ENCODE peak calls at places on chromosomes 4 and X, in four cellular contexts. One of them, this sample, is unnamed.

GRCh38 chr4:60938181-60938580 is 261.9 kb upstream of the ADGRL3 start:
- DNase-seq in stimulated activated CD8-positive, alpha-beta memory T cell treated with anti-CD3 and anti-CD28 coated beads, Interleukin-4, amount 100 ng/mL, for 48 hours: no peak
- DNase-seq in lower lobe of right lung: no peak
- DNase-seq in RWPE1: no peak
- DNase-seq in this sample: no peak

GRCh38 chr4:159498371-159499115 is 395.7 kb downstream of the RAPGEF2 start:
- DNase-seq in RWPE1: no peak
- DNase-seq in lower lobe of right lung: no peak
- DNase-seq in stimulated activated CD8-positive, alpha-beta memory T cell treated with anti-CD3 and anti-CD28 coated beads, Interleukin-4, amount 100 ng/mL, for 48 hours: no peak
- DNase-seq in this sample: no peak

GRCh38 chrX:3204606-3205005 is 141.8 kb downstream of the MXRA5 start:
- DNase-seq in lower lobe of right lung: no peak
- DNase-seq in stimulated activated CD8-positive, alpha-beta memory T cell treated with anti-CD3 and anti-CD28 coated beads, Interleukin-4, amount 100 ng/mL, for 48 hours: no peak
- DNase-seq in RWPE1: no peak
- DNase-seq in this sample: peak; percentile 44

GRCh38 chrX:55452825-55453124 is 848 bp downstream of the MAGEH1 start:
- DNase-seq in lower lobe of right lung: no peak
- DNase-seq in stimulated activated CD8-positive, alpha-beta memory T cell treated with anti-CD3 and anti-CD28 coated beads, Interleukin-4, amount 100 ng/mL, for 48 hours: no peak
- DNase-seq in RWPE1: no peak
- DNase-seq in this sample: no peak

GRCh38 chr4:152138451-152138850 is 377.6 kb upstream of the GATB start:
- DNase-seq in lower lobe of right lung: no peak
- DNase-seq in stimulated activated CD8-positive, alpha-beta memory T cell treated with anti-CD3 and anti-CD28 coated beads, Interleukin-4, amount 100 ng/mL, for 48 hours: no peak
- DNase-seq in RWPE1: no peak
- DNase-seq in this sample: no peak

GRCh38 chr4:151957163-151957562 is 196.4 kb upstream of the GATB start:
- DNase-seq in lower lobe of right lung: no peak
- DNase-seq in stimulated activated CD8-positive, alpha-beta memory T cell treated with anti-CD3 and anti-CD28 coated beads, Interleukin-4, amount 100 ng/mL, for 48 hours: no peak
- DNase-seq in RWPE1: no peak
- DNase-seq in this sample: no peak

GRCh38 chrX:66731398-66731797 is 92.5 kb upstream of the EDA2R start:
- DNase-seq in lower lobe of right lung: no peak
- DNase-seq in RWPE1: no peak
- DNase-seq in stimulated activated CD8-positive, alpha-beta memory T cell treated with anti-CD3 and anti-CD28 coated beads, Interleukin-4, amount 100 ng/mL, for 48 hours: no peak
- DNase-seq in this sample: no peak

GRCh38 chrX:67604979-67605703 is 61.3 kb downstream of the AR start:
- DNase-seq in stimulated activated CD8-positive, alpha-beta memory T cell treated with anti-CD3 and anti-CD28 coated beads, Interleukin-4, amount 100 ng/mL, for 48 hours: no peak
- DNase-seq in RWPE1: no peak
- DNase-seq in lower lobe of right lung: no peak
- DNase-seq in this sample: no peak

GRCh38 chr4:3791910-3792542 is 25.8 kb downstream of the ADRA2C start:
- DNase-seq in stimulated activated CD8-positive, alpha-beta memory T cell treated with anti-CD3 and anti-CD28 coated beads, Interleukin-4, amount 100 ng/mL, for 48 hours: peak; percentile 51
- DNase-seq in lower lobe of right lung: peak; percentile 55
- DNase-seq in RWPE1: peak; percentile 55
- DNase-seq in this sample: peak; percentile 36

GRCh38 chrX:24208494-24209240 is 59.1 kb downstream of the ZFX start:
- DNase-seq in lower lobe of right lung: no peak
- DNase-seq in stimulated activated CD8-positive, alpha-beta memory T cell treated with anti-CD3 and anti-CD28 coated beads, Interleukin-4, amount 100 ng/mL, for 48 hours: no peak
- DNase-seq in RWPE1: no peak
- DNase-seq in this sample: no peak

This sample was measured in Right ventricle myocardium superior.